ENCODE peak calls at places on chromosomes 1 and 21, in four cellular contexts. J is stimulated activated CD8-positive, alpha-beta memory T cell treated with anti-CD3 and anti-CD28 coated beads, Interleukin-4, amount 100 ng/mL, for 24 hours; E is CD8-positive, alpha-beta memory T cell; W is stimulated activated CD4-positive, alpha-beta T cell treated with anti-CD3 and anti-CD28 coated beads, Interleukin-1b, Interleukin-23, amount 100 ng/mL, for 24 hours. R is an unnamed sample.

GRCh38 chr1:91575909-91576519 is 75.4 kb downstream of the CDC7 start:
- DNase-seq in W (no peak), J (no peak), E (no peak), R (no peak)

GRCh38 chr1:230818411-230818810 is 49.9 kb downstream of the C1orf198 start:
- DNase-seq in W (no peak), E (no peak), J (no peak), R (no peak)

GRCh38 chr1:38071530-38072266 is 25.1 kb upstream of the POU3F1 start:
- DNase-seq in W (no peak), J (no peak), E (no peak), R (no peak)

GRCh38 chr1:10788592-10789006 is 7.8 kb downstream of the CASZ1 start:
- DNase-seq in J (no peak), E (no peak), W (no peak), R (no peak)

GRCh38 chr1:16984717-16985116 is 4.3 kb upstream of the MFAP2 start:
- DNase-seq in J (no peak), W (no peak), E (no peak), R (no peak)

GRCh38 chr1:201009967-201010645 is 13.4 kb downstream of the KIF21B start:
- DNase-seq in E (no peak), W (no peak), J (no peak), R (no peak)

GRCh38 chr1:35577071-35577998 is 4.2 kb downstream of the TFAP2E start:
- DNase-seq in E (peak), W (no peak), J (peak), R (peak)

GRCh38 chr1:19250629-19251304 is 557 bp downstream of the EMC1 start:
- DNase-seq in E (no peak), W (no peak), J (no peak), R (no peak)

GRCh38 chr1:205229399-205229861 is 1.7 kb downstream of the TMCC2 start:
- DNase-seq in E (peak), W (peak), J (peak), R (peak)

GRCh38 chr1:182668633-182669032 is 15.8 kb downstream of the RGS8 start:
- DNase-seq in J (no peak), W (no peak), E (no peak), R (no peak)

GRCh38 chr1:203362561-203363055 is 11.7 kb upstream of the FMOD start:
- DNase-seq in W (no peak), J (no peak), E (no peak), R (no peak)

GRCh38 chr1:10755977-10756521 is 40.4 kb downstream of the CASZ1 start:
- DNase-seq in E (peak), J (peak), W (peak), R (no peak)

GRCh38 chr1:15627343-15627988 is 10.2 kb downstream of the DDI2 start:
- DNase-seq in J (no peak), E (no peak), W (no peak), R (peak)

GRCh38 chr1:66000033-66000637 is 207.4 kb downstream of the PDE4B start:
- DNase-seq in E (no peak), W (no peak), J (no peak), R (no peak)

GRCh38 chr1:47559944-47560695 is 122.3 kb downstream of the FOXD2 start:
- DNase-seq in J (no peak), W (no peak), E (no peak), R (no peak)

GRCh38 chr21:39022901-39023693 is 160.2 kb downstream of the PSMG1 start:
- DNase-seq in W (no peak), E (no peak), J (no peak), R (no peak)

GRCh38 chr1:93576346-93576745 is 105.3 kb downstream of the BCAR3 start:
- DNase-seq in E (no peak), J (no peak), W (no peak), R (no peak)

GRCh38 chr21:14591882-14592281 is 45.8 kb upstream of the SAMSN1 start:
- DNase-seq in E (no peak), J (no peak), W (no peak), R (no peak)

GRCh38 chr1:214990619-214991018 is 91.9 kb upstream of the KCNK2 start:
- DNase-seq in W (no peak), J (no peak), E (no peak), R (no peak)

GRCh38 chr1:53981220-53981619 is 35.1 kb downstream of the LRRC42 start:
- DNase-seq in E (no peak), W (no peak), J (no peak), R (no peak)

GRCh38 chr1:210978316-210978993 is 155.5 kb downstream of the KCNH1 start:
- DNase-seq in W (no peak), J (no peak), E (no peak), R (no peak)

GRCh38 chr1:219924348-219924747 is 4.0 kb downstream of the SLC30A10 start:
- DNase-seq in J (no peak), E (no peak), W (no peak), R (no peak)

GRCh38 chr1:79711001-79711431 is 704.5 kb upstream of the ADGRL4 start:
- DNase-seq in J (no peak), W (no peak), E (no peak), R (no peak)

GRCh38 chr21:45562401-45562800 is 20.2 kb upstream of the SLC19A1 start:
- DNase-seq in W (no peak), E (no peak), J (no peak), R (no peak)

GRCh38 chr1:31182352-31182751 is 57.3 kb downstream of the NKAIN1 start:
- DNase-seq in W (no peak), E (peak), J (peak), R (no peak)

R was measured in GM18507.